ENCODE peak calls at places on chromosomes 5 and 9, in seven cellular contexts. One of them, this sample, is unnamed.

GRCh38 chr5:96079075-96079474 is 117.4 kb upstream of the ELL2 start:
- DNase-seq in astrocyte of the spinal cord: peak; percentile 95
- DNase-seq in GM23338: no peak
- DNase-seq in IMR-90: peak; percentile 97
- DNase-seq in mucosa of descending colon: no peak
- DNase-seq in CD8-positive, alpha-beta T cell: no peak
- DNase-seq in gastrocnemius medialis: peak; percentile 12
- DNase-seq in this sample: no peak

GRCh38 chr5:14582797-14583137 is 1.2 kb downstream of the OTULINL start:
- DNase-seq in IMR-90: no peak
- DNase-seq in astrocyte of the spinal cord: no peak
- DNase-seq in CD8-positive, alpha-beta T cell: no peak
- DNase-seq in gastrocnemius medialis: no peak
- DNase-seq in mucosa of descending colon: no peak
- DNase-seq in GM23338: no peak
- DNase-seq in this sample: no peak

GRCh38 chr9:9912459-9912858 is 700.3 kb downstream of the PTPRD start:
- DNase-seq in GM23338: peak; percentile 33
- DNase-seq in mucosa of descending colon: no peak
- DNase-seq in gastrocnemius medialis: no peak
- DNase-seq in CD8-positive, alpha-beta T cell: no peak
- DNase-seq in astrocyte of the spinal cord: no peak
- DNase-seq in IMR-90: no peak
- DNase-seq in this sample: no peak

GRCh38 chr5:13939647-13940046 is 4.8 kb downstream of the DNAH5 start:
- DNase-seq in mucosa of descending colon: no peak
- DNase-seq in IMR-90: no peak
- DNase-seq in astrocyte of the spinal cord: no peak
- DNase-seq in GM23338: no peak
- DNase-seq in CD8-positive, alpha-beta T cell: no peak
- DNase-seq in gastrocnemius medialis: no peak
- DNase-seq in this sample: no peak

GRCh38 chr5:56595561-56595960 is 219.8 kb upstream of the MAP3K1 start:
- DNase-seq in IMR-90: no peak
- DNase-seq in GM23338: no peak
- DNase-seq in CD8-positive, alpha-beta T cell: no peak
- DNase-seq in astrocyte of the spinal cord: peak; percentile 33
- DNase-seq in gastrocnemius medialis: no peak
- DNase-seq in mucosa of descending colon: no peak
- DNase-seq in this sample: no peak

GRCh38 chr5:127959152-127959764 is 124.3 kb upstream of the SLC12A2 start:
- DNase-seq in mucosa of descending colon: peak; percentile 83
- DNase-seq in gastrocnemius medialis: peak; percentile 18
- DNase-seq in astrocyte of the spinal cord: peak; percentile 94
- DNase-seq in IMR-90: peak; percentile 92
- DNase-seq in CD8-positive, alpha-beta T cell: no peak
- DNase-seq in GM23338: no peak
- DNase-seq in this sample: no peak

GRCh38 chr9:127166651-127167524 is 44.5 kb upstream of the ANGPTL2 start:
- DNase-seq in IMR-90: peak; percentile 36
- DNase-seq in GM23338: no peak
- DNase-seq in CD8-positive, alpha-beta T cell: peak; percentile 27
- DNase-seq in mucosa of descending colon: no peak
- DNase-seq in astrocyte of the spinal cord: no peak
- DNase-seq in gastrocnemius medialis: no peak
- DNase-seq in this sample: peak; percentile 72

GRCh38 chr5:24407486-24407885 is 237.3 kb downstream of the CDH10 start:
- DNase-seq in mucosa of descending colon: no peak
- DNase-seq in gastrocnemius medialis: no peak
- DNase-seq in astrocyte of the spinal cord: no peak
- DNase-seq in IMR-90: no peak
- DNase-seq in CD8-positive, alpha-beta T cell: no peak
- DNase-seq in GM23338: no peak
- DNase-seq in this sample: no peak

GRCh38 chr5:168433982-168434381 is 52.3 kb upstream of the RARS1 start:
- DNase-seq in CD8-positive, alpha-beta T cell: no peak
- DNase-seq in IMR-90: no peak
- DNase-seq in gastrocnemius medialis: no peak
- DNase-seq in GM23338: peak; percentile 19
- DNase-seq in mucosa of descending colon: no peak
- DNase-seq in astrocyte of the spinal cord: no peak
- DNase-seq in this sample: no peak

GRCh38 chr5:151216781-151217180 is 7.1 kb downstream of the CCDC69 start:
- DNase-seq in mucosa of descending colon: no peak
- DNase-seq in gastrocnemius medialis: no peak
- DNase-seq in CD8-positive, alpha-beta T cell: no peak
- DNase-seq in astrocyte of the spinal cord: no peak
- DNase-seq in GM23338: no peak
- DNase-seq in IMR-90: no peak
- DNase-seq in this sample: no peak

GRCh38 chr5:17132444-17133083 is 84.9 kb upstream of the BASP1 start:
- DNase-seq in gastrocnemius medialis: no peak
- DNase-seq in GM23338: peak; percentile 69
- DNase-seq in CD8-positive, alpha-beta T cell: no peak
- DNase-seq in IMR-90: peak; percentile 63
- DNase-seq in mucosa of descending colon: no peak
- DNase-seq in astrocyte of the spinal cord: peak; percentile 54
- DNase-seq in this sample: no peak

GRCh38 chr9:119218293-119218692 is 150.9 kb downstream of the BRINP1 start:
- DNase-seq in mucosa of descending colon: no peak
- DNase-seq in astrocyte of the spinal cord: no peak
- DNase-seq in gastrocnemius medialis: no peak
- DNase-seq in GM23338: no peak
- DNase-seq in CD8-positive, alpha-beta T cell: no peak
- DNase-seq in IMR-90: no peak
- DNase-seq in this sample: no peak

GRCh38 chr9:120894404-120895226 is 17.6 kb upstream of the PHF19 start:
- DNase-seq in mucosa of descending colon: no peak
- DNase-seq in GM23338: peak; percentile 85
- DNase-seq in CD8-positive, alpha-beta T cell: no peak
- DNase-seq in astrocyte of the spinal cord: no peak
- DNase-seq in IMR-90: no peak
- DNase-seq in gastrocnemius medialis: no peak
- DNase-seq in this sample: no peak

GRCh38 chr5:54062958-54063357 is 247.4 kb downstream of the ARL15 start:
- DNase-seq in CD8-positive, alpha-beta T cell: no peak
- DNase-seq in astrocyte of the spinal cord: peak; percentile 59
- DNase-seq in IMR-90: peak; percentile 78
- DNase-seq in mucosa of descending colon: no peak
- DNase-seq in gastrocnemius medialis: no peak
- DNase-seq in GM23338: no peak
- DNase-seq in this sample: no peak

GRCh38 chr9:77523891-77524290 is 124.2 kb downstream of the GNA14 start:
- DNase-seq in astrocyte of the spinal cord: no peak
- DNase-seq in gastrocnemius medialis: no peak
- DNase-seq in CD8-positive, alpha-beta T cell: no peak
- DNase-seq in mucosa of descending colon: no peak
- DNase-seq in IMR-90: no peak
- DNase-seq in GM23338: no peak
- DNase-seq in this sample: no peak

GRCh38 chr9:77516781-77517180 is 131.3 kb downstream of the GNA14 start:
- DNase-seq in gastrocnemius medialis: no peak
- DNase-seq in astrocyte of the spinal cord: no peak
- DNase-seq in GM23338: no peak
- DNase-seq in IMR-90: no peak
- DNase-seq in CD8-positive, alpha-beta T cell: no peak
- DNase-seq in mucosa of descending colon: no peak
- DNase-seq in this sample: no peak

GRCh38 chr9:77521091-77521490 is 127.0 kb downstream of the GNA14 start:
- DNase-seq in mucosa of descending colon: no peak
- DNase-seq in GM23338: no peak
- DNase-seq in IMR-90: no peak
- DNase-seq in CD8-positive, alpha-beta T cell: no peak
- DNase-seq in gastrocnemius medialis: no peak
- DNase-seq in astrocyte of the spinal cord: no peak
- DNase-seq in this sample: no peak

GRCh38 chr9:77514886-77515711 is 133.0 kb downstream of the GNA14 start:
- DNase-seq in GM23338: no peak
- DNase-seq in mucosa of descending colon: no peak
- DNase-seq in astrocyte of the spinal cord: peak; percentile 90
- DNase-seq in gastrocnemius medialis: no peak
- DNase-seq in CD8-positive, alpha-beta T cell: no peak
- DNase-seq in IMR-90: no peak
- DNase-seq in this sample: no peak

DNA sequence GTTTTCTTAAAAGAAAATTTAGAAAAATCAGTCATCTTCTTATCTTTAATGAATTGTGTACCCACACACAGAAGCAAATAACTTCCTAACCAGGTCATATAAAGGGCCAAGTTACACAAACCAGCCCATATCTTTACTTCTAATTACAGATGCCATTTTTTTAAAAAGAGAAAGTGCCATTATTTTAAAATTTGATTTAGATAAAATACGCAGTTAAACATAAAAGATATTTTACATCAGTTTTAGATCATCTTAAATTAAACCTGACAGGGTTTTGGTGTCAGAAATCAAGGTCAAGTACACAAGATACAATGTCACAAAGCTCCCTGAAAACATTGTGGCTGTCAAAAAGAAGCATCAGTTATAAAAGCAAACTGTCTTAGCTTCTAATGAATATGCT is 129.4 kb downstream of the GNA14 start:
- DNase-seq in GM23338: no peak
- DNase-seq in astrocyte of the spinal cord: no peak
- DNase-seq in gastrocnemius medialis: no peak
- DNase-seq in CD8-positive, alpha-beta T cell: no peak
- DNase-seq in IMR-90: no peak
- DNase-seq in mucosa of descending colon: no peak
- DNase-seq in this sample: no peak
- TF ChIP-seq CTCF in GM23338: no peak
- TF ChIP-seq CTCF in astrocyte of the spinal cord: no peak
- TF ChIP-seq CTCF in gastrocnemius medialis: no peak
- TF ChIP-seq CTCF in CD8-positive, alpha-beta T cell: no peak
- TF ChIP-seq CTCF in IMR-90: no peak
- TF ChIP-seq CTCF in mucosa of descending colon: no peak
- TF ChIP-seq CTCF in this sample: no peak

GRCh38 chr5:77974576-77974975 is 198.4 kb upstream of the TBCA start:
- DNase-seq in astrocyte of the spinal cord: no peak
- DNase-seq in GM23338: no peak
- DNase-seq in gastrocnemius medialis: no peak
- DNase-seq in mucosa of descending colon: no peak
- DNase-seq in CD8-positive, alpha-beta T cell: no peak
- DNase-seq in IMR-90: no peak
- DNase-seq in this sample: no peak

GRCh38 chr5:77970891-77971290 is 194.8 kb upstream of the TBCA start:
- DNase-seq in mucosa of descending colon: no peak
- DNase-seq in CD8-positive, alpha-beta T cell: no peak
- DNase-seq in gastrocnemius medialis: no peak
- DNase-seq in IMR-90: no peak
- DNase-seq in astrocyte of the spinal cord: no peak
- DNase-seq in GM23338: no peak
- DNase-seq in this sample: no peak

GRCh38 chr5:77972545-77973252 is 196.6 kb upstream of the TBCA start:
- DNase-seq in gastrocnemius medialis: no peak
- DNase-seq in GM23338: peak; percentile 48
- DNase-seq in IMR-90: no peak
- DNase-seq in mucosa of descending colon: no peak
- DNase-seq in astrocyte of the spinal cord: no peak
- DNase-seq in CD8-positive, alpha-beta T cell: no peak
- DNase-seq in this sample: no peak

GRCh38 chr5:77971965-77972544 is 195.9 kb upstream of the TBCA start:
- DNase-seq in mucosa of descending colon: no peak
- DNase-seq in CD8-positive, alpha-beta T cell: no peak
- DNase-seq in gastrocnemius medialis: no peak
- DNase-seq in astrocyte of the spinal cord: no peak
- DNase-seq in GM23338: no peak
- DNase-seq in IMR-90: no peak
- DNase-seq in this sample: no peak

DNA sequence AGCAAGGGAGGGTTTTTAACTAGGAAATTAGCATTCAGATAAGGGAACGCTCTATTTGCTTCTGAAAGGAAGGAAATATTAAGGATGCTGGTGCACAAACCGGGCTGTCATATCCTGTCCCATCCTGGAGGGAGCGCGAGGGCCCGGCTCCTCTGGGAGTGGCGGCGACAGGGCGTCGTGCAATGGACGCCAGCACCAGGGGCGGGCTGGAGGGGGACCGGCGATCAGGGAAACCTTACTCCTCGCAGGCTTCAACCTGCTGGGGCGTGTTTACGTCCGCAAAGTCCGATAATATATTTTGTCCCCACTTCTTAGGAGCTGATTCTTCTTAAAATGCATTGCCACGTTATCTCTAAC is 197.1 kb upstream of the TBCA start:
- DNase-seq in IMR-90: no peak
- DNase-seq in CD8-positive, alpha-beta T cell: no peak
- DNase-seq in astrocyte of the spinal cord: no peak
- DNase-seq in mucosa of descending colon: no peak
- DNase-seq in gastrocnemius medialis: no peak
- DNase-seq in GM23338: peak; percentile 84
- DNase-seq in this sample: no peak
- TF ChIP-seq CTCF in IMR-90: no peak
- TF ChIP-seq CTCF in CD8-positive, alpha-beta T cell: no peak
- TF ChIP-seq CTCF in astrocyte of the spinal cord: peak; percentile 18
- TF ChIP-seq CTCF in mucosa of descending colon: no peak
- TF ChIP-seq CTCF in gastrocnemius medialis: no peak
- TF ChIP-seq CTCF in GM23338: peak; percentile 25
- TF ChIP-seq CTCF in this sample: no peak

DNA sequence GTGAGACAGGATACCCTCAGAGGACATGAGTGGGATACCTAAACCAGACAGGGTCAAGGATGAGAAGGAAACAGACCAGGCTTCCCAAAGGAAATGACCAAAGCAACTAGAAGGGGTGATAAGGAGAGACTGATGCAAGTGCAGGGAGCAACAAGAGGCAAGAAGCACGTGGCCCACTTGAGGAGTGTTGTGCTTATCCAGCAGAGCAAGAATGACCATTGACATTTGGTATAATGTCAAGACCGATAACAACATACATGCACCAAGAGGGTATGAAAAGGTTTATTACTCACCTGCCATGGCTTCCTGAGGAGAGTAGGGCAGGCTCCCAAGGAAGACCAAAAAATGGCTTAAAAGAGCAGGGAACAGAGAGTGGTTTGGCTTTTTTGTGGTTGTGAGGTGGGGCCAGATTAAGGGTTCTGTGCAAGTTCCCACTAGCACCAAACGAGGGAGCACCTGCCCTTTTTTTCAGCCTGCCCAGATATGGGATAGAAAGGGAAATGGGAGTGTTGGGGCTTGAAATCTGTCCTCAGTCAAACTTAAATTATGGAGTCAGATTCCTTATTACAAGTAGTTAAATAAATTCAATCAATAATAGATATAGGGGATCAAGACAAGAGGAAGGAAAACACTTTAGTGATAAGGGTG is 513.6 kb downstream of the RASEF start:
- DNase-seq in mucosa of descending colon: no peak
- DNase-seq in CD8-positive, alpha-beta T cell: no peak
- DNase-seq in gastrocnemius medialis: no peak
- DNase-seq in astrocyte of the spinal cord: no peak
- DNase-seq in IMR-90: no peak
- DNase-seq in GM23338: peak; percentile 52
- DNase-seq in this sample: no peak
- TF ChIP-seq CTCF in mucosa of descending colon: no peak
- TF ChIP-seq CTCF in CD8-positive, alpha-beta T cell: no peak
- TF ChIP-seq CTCF in gastrocnemius medialis: no peak
- TF ChIP-seq CTCF in astrocyte of the spinal cord: peak; percentile 6
- TF ChIP-seq CTCF in IMR-90: no peak
- TF ChIP-seq CTCF in GM23338: peak; percentile 57
- TF ChIP-seq CTCF in this sample: no peak

DNA sequence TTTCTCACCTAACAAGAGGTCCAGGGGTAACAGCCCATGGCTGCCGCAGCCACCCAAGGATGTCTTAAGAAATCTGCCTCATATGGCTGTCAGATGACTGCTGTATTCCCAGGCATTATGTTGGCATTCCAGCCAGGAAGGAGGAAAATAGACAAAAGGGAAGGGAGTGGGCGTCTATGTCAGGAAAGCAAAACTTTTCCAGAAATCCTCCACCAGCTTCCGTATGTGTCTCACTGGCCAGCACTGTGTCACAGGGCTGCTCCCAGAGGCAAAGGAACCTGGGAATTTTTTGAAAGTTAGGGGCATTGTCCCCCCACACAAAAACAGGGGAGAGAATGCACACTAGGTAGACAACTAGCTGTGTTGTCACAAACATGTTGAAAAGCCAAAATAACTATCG is 7.3 kb downstream of the BHMT2 start:
- DNase-seq in IMR-90: no peak
- DNase-seq in gastrocnemius medialis: no peak
- DNase-seq in astrocyte of the spinal cord: no peak
- DNase-seq in GM23338: no peak
- DNase-seq in mucosa of descending colon: no peak
- DNase-seq in CD8-positive, alpha-beta T cell: no peak
- DNase-seq in this sample: no peak
- TF ChIP-seq CTCF in IMR-90: no peak
- TF ChIP-seq CTCF in gastrocnemius medialis: no peak
- TF ChIP-seq CTCF in astrocyte of the spinal cord: no peak
- TF ChIP-seq CTCF in GM23338: no peak
- TF ChIP-seq CTCF in mucosa of descending colon: no peak
- TF ChIP-seq CTCF in CD8-positive, alpha-beta T cell: no peak
- TF ChIP-seq CTCF in this sample: no peak

This sample was measured in osteocyte.